ENCODE peak calls at places on chromosomes 5 and 9, in five cellular contexts. H, F, Y, L and I are unnamed samples.

GRCh38 chr5:138748630-138749081 is 4.6 kb upstream of the CTNNA1 start:
- DNase-seq in H (no peak), F (no peak), Y (peak), L (no peak), I (no peak)

GRCh38 chr5:140468188-140468587 is 66.6 kb downstream of the ANKHD1 start:
- DNase-seq in H (no peak), F (no peak), Y (no peak), L (no peak), I (no peak)

GRCh38 chr9:133775951-133776905 is 38.1 kb upstream of the SARDH start:
- DNase-seq in H (no peak), F (no peak), Y (no peak), L (no peak), I (no peak)

GRCh38 chr9:88978034-88978433 is 13.2 kb upstream of the S1PR3 start:
- DNase-seq in H (no peak), F (no peak), Y (no peak), L (peak), I (no peak)

GRCh38 chr5:31692561-31693221 is 53.8 kb downstream of the PDZD2 start:
- DNase-seq in H (no peak), F (no peak), Y (no peak), L (peak), I (no peak)

GRCh38 chr9:35287986-35288515 is 126.2 kb downstream of the UNC13B start:
- DNase-seq in H (no peak), F (no peak), Y (no peak), L (no peak), I (no peak)

GRCh38 chr9:121440265-121440664 is 59.4 kb downstream of the GGTA1 start:
- DNase-seq in H (no peak), F (peak), Y (no peak), L (no peak), I (no peak)

GRCh38 chr9:107948086-107948485 is 458.5 kb upstream of the KLF4 start:
- DNase-seq in H (no peak), F (no peak), Y (no peak), L (no peak), I (no peak)

GRCh38 chr9:6884960-6885359 is 127.2 kb downstream of the KDM4C start:
- DNase-seq in H (no peak), F (no peak), Y (no peak), L (no peak), I (no peak)
- H3K27ac ChIP-seq in H (no peak), F (no peak), Y (no peak), L (no peak), I (no peak)

DNA sequence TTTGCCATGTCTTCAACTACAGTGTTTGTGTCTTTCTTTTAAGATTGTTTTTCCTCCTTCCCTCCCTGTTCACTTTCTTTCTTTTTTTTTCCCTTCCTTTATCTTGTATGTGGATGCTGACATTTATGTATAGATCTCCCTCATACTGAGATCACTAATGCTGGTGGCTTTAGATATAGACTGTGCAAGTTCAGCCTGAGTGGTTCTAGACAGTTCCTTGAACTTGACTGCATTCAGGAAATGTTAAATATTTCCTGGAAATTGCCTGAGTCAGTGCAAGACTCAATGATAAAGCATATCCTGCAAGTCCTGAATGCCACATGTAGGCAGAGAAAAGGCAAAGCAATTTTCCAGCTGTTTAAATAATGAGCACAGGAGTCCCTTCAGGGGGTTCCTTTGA is 182.5 kb upstream of the NR3C1 start:
- DNase-seq in H (no peak), F (no peak), Y (no peak), L (no peak), I (no peak)
- TF ChIP-seq POLR2A in H (no peak), F (no peak), Y (no peak), L (no peak), I (no peak)

GRCh38 chr5:112367400-112367799 is 51.7 kb downstream of the EPB41L4A start:
- DNase-seq in H (no peak), F (no peak), Y (peak), L (peak), I (no peak)
- H3K27ac ChIP-seq in H (no peak), F (no peak), Y (peak), L (peak), I (no peak)

GRCh38 chr5:149546974-149547373 is 4.3 kb downstream of the CSNK1A1 start:
- DNase-seq in H (no peak), F (no peak), Y (no peak), L (no peak), I (no peak)
- TF ChIP-seq POLR2A in H (no peak), F (no peak), Y (no peak), L (no peak), I (no peak)

DNA sequence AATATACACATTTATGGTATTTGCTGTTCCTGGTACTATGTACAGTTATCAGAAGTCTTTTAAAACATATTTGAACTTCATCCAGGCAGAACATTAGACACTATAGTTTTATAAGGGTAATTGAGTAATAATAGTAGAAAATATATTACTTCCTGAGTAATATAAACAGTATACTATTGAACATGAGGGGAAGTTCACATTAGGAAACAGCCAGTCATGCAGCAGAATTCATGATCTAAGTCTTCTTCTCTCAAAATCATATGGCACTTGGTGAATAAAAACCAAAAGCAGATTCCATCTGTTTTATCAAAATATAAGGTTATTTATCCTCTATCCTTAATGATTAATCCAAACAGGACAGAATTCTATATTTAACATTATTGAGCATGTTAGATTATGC is 584.2 kb upstream of the TUSC1 start:
- DNase-seq in H (no peak), F (no peak), Y (no peak), L (no peak), I (no peak)
- H3K27ac ChIP-seq in H (no peak), F (no peak), Y (no peak), L (no peak), I (no peak)

GRCh38 chr9:68779558-68780376 is 74.7 kb downstream of the PIP5K1B start:
- DNase-seq in H (peak), F (peak), Y (peak), L (peak), I (peak)
- TF ChIP-seq POLR2A in H (peak), F (peak), Y (peak), L (peak), I (peak)

GRCh38 chr5:142828797-142829535 is 58.8 kb downstream of the ARHGAP26 start:
- DNase-seq in H (no peak), F (no peak), Y (no peak), L (no peak), I (no peak)
- H3K27ac ChIP-seq in H (no peak), F (no peak), Y (no peak), L (peak), I (no peak)